ENCODE peak calls at places on chromosomes 2 and 18, in seven cellular contexts. Y is GM12891, W is HepG2, S is SK-N-SH, E is K562, G is GM12878, Q is H1. K is an unnamed sample.

GRCh38 chr2:96374211-96374951 is 38.8 kb downstream of the NCAPH start:
- DNase-seq in G (no peak), Y (no peak), W (no peak), E (no peak), Q (no peak), S (peak; percentile 64), K (no peak)

GRCh38 chr2:3472966-3473365 is 46.4 kb downstream of the ADI1 start:
- DNase-seq in G (no peak), Y (no peak), W (no peak), Q (no peak), E (no peak), S (no peak), K (no peak)

GRCh38 chr18:40897884-40898283 is 1057.2 kb upstream of the PIK3C3 start:
- DNase-seq in G (no peak), E (no peak), Y (no peak), Q (no peak), W (no peak), S (no peak), K (no peak)

GRCh38 chr2:70720124-70720523 is 47.9 kb downstream of the ADD2 start:
- DNase-seq in S (no peak), W (no peak), G (no peak), Q (no peak), E (no peak), Y (no peak), K (no peak)

GRCh38 chr2:141654311-141654710 is 476.5 kb downstream of the LRP1B start:
- DNase-seq in G (no peak), Y (no peak), W (no peak), Q (no peak), S (no peak), E (no peak), K (no peak)

GRCh38 chr2:217418090-217418489 is 558.2 kb upstream of the TNP1 start:
- DNase-seq in E (no peak), S (no peak), Q (no peak), Y (no peak), W (no peak), G (no peak), K (no peak)

GRCh38 chr18:78006805-78007204 is 757.2 kb downstream of the GALR1 start:
- DNase-seq in G (no peak), W (no peak), Y (no peak), S (no peak), Q (no peak), E (no peak), K (no peak)

GRCh38 chr2:227188292-227188691 is 23.9 kb downstream of the COL4A3 start:
- DNase-seq in G (no peak), S (no peak), Y (no peak), Q (no peak), E (no peak), W (no peak), K (peak; percentile 17)

GRCh38 chr18:77114564-77115391 is 17.8 kb downstream of the MBP start:
- DNase-seq in G (no peak), Y (no peak), Q (peak; percentile 43), E (no peak), W (peak; percentile 93), S (no peak), K (no peak)

GRCh38 chr18:49021433-49022129 is 70.8 kb upstream of the SMAD7 start:
- DNase-seq in E (peak; percentile 38), S (peak; percentile 67), W (peak; percentile 82), G (peak; percentile 15), Q (peak; percentile 89), Y (peak; percentile 65), K (no peak)

GRCh38 chr2:224561234-224562005 is 23.7 kb downstream of the CUL3 start:
- DNase-seq in G (peak; percentile 50), Q (no peak), Y (no peak), E (no peak), W (no peak), S (no peak), K (no peak)

GRCh38 chr2:102632380-102633175 is 13.2 kb downstream of the SLC9A2 start:
- DNase-seq in W (no peak), G (no peak), E (no peak), Y (no peak), Q (no peak), S (no peak), K (no peak)

GRCh38 chr2:157822993-157823392 is 53.1 kb downstream of the ACVR1 start:
- DNase-seq in S (no peak), Q (no peak), W (no peak), E (no peak), Y (no peak), G (no peak), K (no peak)

GRCh38 chr2:238344517-238344916 is 24.2 kb downstream of the TRAF3IP1 start:
- DNase-seq in Y (no peak), E (no peak), Q (no peak), W (no peak), S (no peak), G (no peak), K (no peak)

GRCh38 chr2:190979906-190980629 is 33.9 kb downstream of the STAT1 start:
- DNase-seq in G (no peak), W (no peak), Y (no peak), S (peak; percentile 77), Q (no peak), E (no peak), K (no peak)

DNA sequence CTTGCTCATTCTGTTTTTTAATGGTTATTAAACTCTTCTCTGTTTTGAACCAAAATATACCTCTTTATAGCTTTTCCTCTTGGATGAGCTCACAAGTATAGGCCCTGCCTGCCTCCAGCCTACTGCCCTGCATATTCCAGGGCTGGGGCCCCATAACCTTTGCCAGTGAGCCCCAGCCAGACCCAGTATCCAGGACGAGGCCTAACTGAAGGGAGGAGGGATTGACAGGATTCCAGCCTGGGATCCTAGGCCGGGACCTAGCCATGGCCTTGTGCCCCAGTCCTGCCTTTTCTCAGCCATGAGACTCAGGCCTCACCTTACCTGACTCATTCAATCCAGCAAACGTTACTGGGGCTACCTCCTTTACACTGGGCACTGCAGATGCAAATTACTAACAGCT is 159.2 kb downstream of the DDX1 start:
- DNase-seq in W (no peak), Y (no peak), G (no peak), E (no peak), S (no peak), Q (peak; percentile 23), K (no peak)
- TF ChIP-seq TAF1 in W (no peak), Y (no peak), G (no peak), E (no peak), S (no peak), Q (no peak), K (no peak)

DNA sequence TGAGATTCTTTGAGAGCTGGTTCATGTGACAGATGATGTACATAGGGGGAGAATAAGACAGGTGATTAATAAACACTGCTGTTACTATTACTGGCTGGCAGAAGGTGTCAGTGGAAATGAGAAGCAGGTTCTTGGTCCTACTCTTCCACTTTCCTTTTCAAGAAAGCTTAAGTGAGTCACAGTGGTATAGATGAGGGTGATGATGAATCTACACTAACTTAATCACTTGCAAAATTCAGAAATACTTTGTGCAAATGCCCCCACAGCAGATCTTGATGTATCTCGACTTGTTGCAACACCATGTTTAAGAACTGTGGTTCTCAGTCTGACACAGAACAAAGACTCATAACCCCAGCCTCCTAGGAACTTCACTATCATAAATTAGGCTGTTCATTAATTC is 35.9 kb upstream of the MGAT5 start:
- DNase-seq in Y (no peak), Q (no peak), G (no peak), W (no peak), S (no peak), E (no peak), K (no peak)
- TF ChIP-seq TAF1 in Y (no peak), Q (no peak), G (no peak), W (no peak), S (no peak), E (no peak), K (no peak)

GRCh38 chr2:10162586-10163497 is 40.3 kb downstream of the RRM2 start:
- DNase-seq in S (peak; percentile 81), W (no peak), Y (no peak), G (no peak), E (peak; percentile 53), Q (no peak), K (no peak)
- TF ChIP-seq TAF1 in S (no peak), W (no peak), Y (no peak), G (no peak), E (no peak), Q (no peak), K (no peak)

DNA sequence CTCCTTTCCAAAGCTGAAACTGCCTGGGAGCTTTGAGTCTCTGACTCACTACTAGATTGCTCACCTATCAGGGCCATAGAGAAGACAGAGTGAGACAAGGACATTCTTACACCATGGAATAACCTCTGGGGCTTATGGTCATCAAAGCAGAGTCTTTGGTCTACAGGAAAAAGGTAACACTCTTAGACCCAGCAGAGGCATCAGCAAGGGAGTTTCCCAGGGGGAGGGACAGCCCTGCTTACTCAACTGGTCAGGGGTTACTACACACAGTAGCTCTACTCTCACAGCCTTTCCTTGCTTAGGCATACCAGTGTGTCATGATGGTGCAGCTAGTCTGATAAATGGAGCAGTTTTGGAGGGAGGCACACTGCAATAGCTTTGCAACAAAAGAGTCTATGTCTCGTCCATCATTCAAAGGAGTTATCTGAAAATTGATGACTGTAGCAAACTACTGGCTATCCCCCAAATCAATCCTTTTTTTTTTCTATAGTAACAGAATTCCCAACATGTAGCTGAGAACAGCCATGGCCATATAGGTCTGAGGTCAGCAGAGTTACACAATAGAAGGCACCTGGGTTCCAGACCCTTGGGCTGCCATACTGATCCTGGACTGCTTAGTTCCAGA is 22.4 kb upstream of the CD28 start:
- DNase-seq in Y (peak; percentile 18), E (no peak), Q (no peak), G (peak; percentile 28), W (peak; percentile 71), S (no peak), K (no peak)
- TF ChIP-seq TAF1 in Y (no peak), E (no peak), Q (no peak), G (no peak), W (no peak), S (no peak), K (no peak)

GRCh38 chr2:209331291-209331844 is 92.5 kb upstream of the MAP2 start:
- DNase-seq in W (peak; percentile 49), E (no peak), S (peak; percentile 31), Q (no peak), G (no peak), Y (no peak), K (no peak)

GRCh38 chr2:209334188-209335017 is 89.4 kb upstream of the MAP2 start:
- DNase-seq in W (peak; percentile 53), Q (peak; percentile 61), G (no peak), Y (no peak), E (peak; percentile 18), S (peak; percentile 56), K (no peak)
- TF ChIP-seq TAF1 in W (no peak), Q (no peak), G (no peak), Y (no peak), E (no peak), S (no peak), K (no peak)

K was measured in GM12892.